ENCODE peak calls at places on chromosomes 6 and 20, in six cellular contexts. C, Q, I, Y, R and B are unnamed samples.

GRCh38 chr20:51542033-51542893 is at the start of gene NFATC2:
- DNase-seq in I (peak), Y (no peak), C (peak), Q (peak), R (peak), B (no peak)

GRCh38 chr6:56803594-56803993 is 151.3 kb upstream of the BEND6 start:
- DNase-seq in R (no peak), Q (no peak), I (no peak), Y (no peak), C (no peak), B (no peak)

GRCh38 chr20:19583532-19584175 is 174.4 kb upstream of the RIN2 start:
- DNase-seq in R (peak), I (peak), Y (peak), C (peak), Q (peak), B (peak)

GRCh38 chr6:7311920-7312615 is 931 bp downstream of the SSR1 start:
- DNase-seq in Q (no peak), I (no peak), Y (peak), C (no peak), R (peak), B (no peak)

GRCh38 chr6:91653324-91653723 is 1066.5 kb upstream of the MAP3K7 start:
- DNase-seq in R (no peak), Q (no peak), I (no peak), C (no peak), Y (no peak), B (no peak)

GRCh38 chr6:75444899-75445298 is 48.7 kb downstream of the FILIP1 start:
- DNase-seq in Y (no peak), R (no peak), I (no peak), C (no peak), Q (no peak), B (no peak)

GRCh38 chr20:1427457-1428054 is 34.7 kb upstream of the FKBP1A start:
- DNase-seq in Y (no peak), R (no peak), I (no peak), Q (no peak), C (no peak), B (no peak)

GRCh38 chr6:92770540-92770939 is 648.8 kb downstream of the EPHA7 start:
- DNase-seq in Q (no peak), I (no peak), C (no peak), Y (no peak), R (no peak), B (no peak)

GRCh38 chr20:38139919-38140753 is 24.9 kb downstream of the TGM2 start:
- DNase-seq in I (no peak), R (no peak), Y (no peak), Q (peak), C (peak), B (no peak)

GRCh38 chr6:2938004-2938631 is 33.2 kb downstream of the SERPINB6 start:
- DNase-seq in I (no peak), Q (no peak), Y (no peak), C (peak), R (no peak), B (no peak)

GRCh38 chr6:147509900-147510299 is 1.4 kb downstream of the SAMD5 start:
- DNase-seq in I (no peak), R (no peak), Q (no peak), Y (no peak), C (no peak), B (no peak)

GRCh38 chr6:868212-868611 is 175.3 kb upstream of the EXOC2 start:
- DNase-seq in Y (no peak), C (no peak), I (no peak), R (no peak), Q (no peak), B (no peak)

GRCh38 chr6:169960891-169961611 is 209.6 kb downstream of the ERMARD start:
- DNase-seq in R (no peak), Y (no peak), C (peak), Q (no peak), I (no peak), B (no peak)

GRCh38 chr6:1013656-1014430 is 298.1 kb upstream of the FOXQ1 start:
- DNase-seq in Y (no peak), C (no peak), Q (no peak), I (no peak), R (peak), B (no peak)

GRCh38 chr6:120260713-120261112 is 911.2 kb upstream of the MAN1A1 start:
- DNase-seq in I (no peak), R (no peak), Y (no peak), Q (no peak), C (no peak), B (no peak)

GRCh38 chr20:42112161-42112560 is 494.0 kb upstream of the CHD6 start:
- DNase-seq in C (no peak), Q (no peak), I (no peak), R (no peak), Y (no peak), B (no peak)

GRCh38 chr6:154638369-154638768 is 94.8 kb upstream of the SCAF8 start:
- DNase-seq in R (no peak), Q (no peak), I (no peak), Y (no peak), C (no peak), B (no peak)

GRCh38 chr6:2902470-2902762 is 693 bp downstream of the SERPINB9 start:
- DNase-seq in R (no peak), C (no peak), I (no peak), Q (no peak), Y (no peak), B (no peak)

GRCh38 chr20:44026932-44027685 is 112.5 kb downstream of the TOX2 start:
- DNase-seq in C (no peak), R (no peak), Y (no peak), I (no peak), Q (no peak), B (no peak)

GRCh38 chr6:123810948-123811347 is 7.3 kb downstream of the NKAIN2 start:
- DNase-seq in C (no peak), I (no peak), R (no peak), Q (no peak), Y (no peak), B (no peak)

GRCh38 chr6:75077694-75078093 is 128.2 kb downstream of the COL12A1 start:
- DNase-seq in I (no peak), C (no peak), R (no peak), Q (no peak), Y (no peak), B (no peak)

GRCh38 chr6:69122407-69122773 is 487.3 kb downstream of the ADGRB3 start:
- DNase-seq in C (no peak), Q (no peak), I (no peak), Y (no peak), R (no peak), B (no peak)

GRCh38 chr6:17280138-17280537 is 1.0 kb upstream of the RBM24 start:
- DNase-seq in C (no peak), Q (no peak), R (no peak), I (no peak), Y (no peak), B (no peak)

GRCh38 chr20:16801919-16802651 is 53.9 kb downstream of the OTOR start:
- DNase-seq in R (peak), Q (peak), Y (peak), C (no peak), I (no peak), B (peak)

GRCh38 chr20:44033873-44034272 is 119.2 kb downstream of the TOX2 start:
- DNase-seq in I (no peak), C (peak), Q (no peak), Y (no peak), R (no peak), B (no peak)

GRCh38 chr20:49657118-49657901 is 56.4 kb downstream of the B4GALT5 start:
- DNase-seq in Q (no peak), R (no peak), C (no peak), I (no peak), Y (no peak), B (no peak)

GRCh38 chr20:58065508-58066361 is 162.7 kb downstream of the ANKRD60 start:
- DNase-seq in R (no peak), Q (no peak), I (no peak), C (no peak), Y (no peak), B (no peak)

GRCh38 chr20:3193806-3194616 is 10.5 kb downstream of the DDRGK1 start:
- DNase-seq in R (no peak), Y (no peak), C (peak), I (no peak), Q (no peak), B (no peak)

GRCh38 chr6:138250513-138251247 is 32.4 kb upstream of the PBOV1 start:
- DNase-seq in Y (no peak), C (no peak), I (no peak), Q (no peak), R (no peak), B (no peak)

GRCh38 chr20:19560876-19561480 is 197.1 kb upstream of the RIN2 start:
- DNase-seq in Q (no peak), C (no peak), Y (no peak), R (no peak), I (no peak), B (no peak)

GRCh38 chr20:2874456-2874855 is 1.2 kb downstream of the PTPRA start:
- DNase-seq in Y (no peak), C (no peak), I (no peak), Q (no peak), R (peak), B (no peak)

GRCh38 chr6:29845405-29846006 is 17.9 kb downstream of the HLA-G start:
- DNase-seq in Y (no peak), C (no peak), R (peak), Q (no peak), I (no peak), B (peak)

GRCh38 chr6:71512256-71512655 is 223.6 kb downstream of the OGFRL1 start:
- DNase-seq in Y (no peak), I (no peak), Q (no peak), C (no peak), R (no peak), B (no peak)

GRCh38 chr6:170177383-170178265 is 113.3 kb downstream of the DLL1 start:
- DNase-seq in R (no peak), I (no peak), C (peak), Y (no peak), Q (peak), B (no peak)

GRCh38 chr6:3299221-3299620 is 40.5 kb downstream of the PSMG4 start:
- DNase-seq in Y (no peak), C (no peak), Q (no peak), I (no peak), R (no peak), B (no peak)

GRCh38 chr20:19129976-19130612 is 82.3 kb upstream of the SLC24A3 start:
- DNase-seq in Y (no peak), C (no peak), Q (no peak), I (no peak), R (no peak), B (no peak)

GRCh38 chr6:111406200-111406711 is 76.8 kb downstream of the REV3L start:
- DNase-seq in R (peak), Y (no peak), I (no peak), Q (no peak), C (no peak), B (no peak)

GRCh38 chr6:40714576-40715500 is 127.7 kb upstream of the LRFN2 start:
- DNase-seq in R (no peak), C (no peak), Y (no peak), I (peak), Q (no peak), B (peak)

GRCh38 chr6:85675030-85675819 is 32.5 kb upstream of the SYNCRIP start:
- DNase-seq in I (no peak), Y (no peak), Q (no peak), R (peak), C (no peak), B (no peak)

GRCh38 chr6:21769405-21769851 is 175.9 kb downstream of the SOX4 start:
- DNase-seq in I (no peak), Y (no peak), C (no peak), R (no peak), Q (no peak), B (no peak)